ENCODE peak calls at places on chromosomes 4 and X, in four cellular contexts. L, J, U and H are unnamed samples.

GRCh38 chr4:15145709-15146108 is 143.4 kb downstream of the CPEB2 start:
- DNase-seq in J (no peak), U (no peak), L (no peak), H (no peak)

GRCh38 chr4:145716200-145716599 is 36.3 kb downstream of the C4orf51 start:
- DNase-seq in L (no peak), U (no peak), J (no peak), H (no peak)

GRCh38 chrX:7108995-7109634 is 38.4 kb upstream of the STS start:
- DNase-seq in J (no peak), L (no peak), U (no peak), H (no peak)

GRCh38 chrX:41558531-41558930 is 111.4 kb downstream of the NYX start:
- DNase-seq in U (no peak), J (no peak), L (no peak), H (peak; percentile 1)

GRCh38 chrX:17803449-17803848 is 57.6 kb downstream of the RAI2 start:
- DNase-seq in J (no peak), U (no peak), L (no peak), H (no peak)

GRCh38 chr4:7778524-7779193 is 161.0 kb downstream of the AFAP1 start:
- DNase-seq in L (no peak), U (no peak), J (no peak), H (no peak)

GRCh38 chr4:7909966-7910720 is 29.5 kb downstream of the AFAP1 start:
- DNase-seq in L (no peak), J (no peak), U (no peak), H (no peak)

GRCh38 chrX:153864101-153864500 is 21.9 kb downstream of the L1CAM start:
- DNase-seq in L (no peak), U (no peak), J (no peak), H (no peak)

GRCh38 chr4:52091811-52092210 is 40.7 kb downstream of the SPATA18 start:
- DNase-seq in U (no peak), L (no peak), J (no peak), H (no peak)

GRCh38 chrX:138294951-138295350 is 416.6 kb downstream of the FGF13 start:
- DNase-seq in U (no peak), J (no peak), L (no peak), H (no peak)

GRCh38 chrX:55056820-55057690 is 17.8 kb upstream of the PAGE2B start:
- DNase-seq in L (no peak), J (no peak), U (no peak), H (no peak)

GRCh38 chr4:110953898-110954297 is 331.0 kb upstream of the PITX2 start:
- DNase-seq in J (no peak), L (no peak), U (no peak), H (no peak)

GRCh38 chr4:98113005-98113404 is 30.3 kb downstream of the STPG2 start:
- DNase-seq in U (no peak), J (no peak), L (no peak), H (no peak)

GRCh38 chr4:138868562-138868961 is 147.0 kb upstream of the NOCT start:
- DNase-seq in L (no peak), J (no peak), U (no peak), H (no peak)

GRCh38 chr4:54657556-54658313 is at the start of gene KIT:
- DNase-seq in J (peak; percentile 55), U (no peak), L (no peak), H (peak; percentile 16)

GRCh38 chrX:22135171-22135711 is 103.1 kb downstream of the PHEX start:
- DNase-seq in J (no peak), U (no peak), L (no peak), H (peak; percentile 26)

GRCh38 chrX:41711021-41711667 is 12.8 kb upstream of the GPR82 start:
- DNase-seq in U (no peak), L (no peak), J (no peak), H (no peak)

GRCh38 chr4:16745009-16745408 is 153.4 kb downstream of the LDB2 start:
- DNase-seq in J (peak; percentile 23), U (no peak), L (peak; percentile 69), H (no peak)

GRCh38 chr4:38075370-38076152 is 115.4 kb downstream of the PTTG2 start:
- DNase-seq in U (no peak), J (no peak), L (no peak), H (peak; percentile 25)

GRCh38 chr4:129641179-129641578 is 545.2 kb downstream of the C4orf33 start:
- DNase-seq in J (peak; percentile 83), L (no peak), U (peak; percentile 1), H (peak; percentile 5)

GRCh38 chr4:16082038-16082423 is 1.8 kb downstream of the PROM1 start:
- DNase-seq in J (no peak), U (no peak), L (no peak), H (no peak)

GRCh38 chr4:39410415-39410814 is 3.7 kb downstream of the KLB start:
- DNase-seq in L (no peak), U (no peak), J (no peak), H (no peak)